ENCODE peak calls at places on chromosomes 2 and 18, in four cellular contexts. One of them, this sample, is unnamed.
A peak's percentile ranks its signal among the peaks of the same experiment; 100 is the strongest.

GRCh38 chr2:112646791-112647720 is 1.3 kb downstream of the SLC20A1 start:
- DNase-seq in CD8-positive, alpha-beta memory T cell: no peak
- DNase-seq in Caco-2: no peak
- DNase-seq in cardiac muscle cell: peak; percentile 27
- DNase-seq in this sample: no peak

GRCh38 chr2:86628091-86628522 is 4.4 kb upstream of the RNF103 start:
- DNase-seq in cardiac muscle cell: no peak
- DNase-seq in Caco-2: no peak
- DNase-seq in CD8-positive, alpha-beta memory T cell: no peak
- DNase-seq in this sample: peak; percentile 68

GRCh38 chr18:42901161-42901560 is 214.3 kb downstream of the RIT2 start:
- DNase-seq in cardiac muscle cell: no peak
- DNase-seq in Caco-2: no peak
- DNase-seq in CD8-positive, alpha-beta memory T cell: no peak
- DNase-seq in this sample: no peak

GRCh38 chr2:232951891-232952290 is 61.2 kb downstream of the NGEF start:
- DNase-seq in Caco-2: no peak
- DNase-seq in cardiac muscle cell: no peak
- DNase-seq in CD8-positive, alpha-beta memory T cell: no peak
- DNase-seq in this sample: no peak

GRCh38 chr18:67517224-67517765 is 775 bp upstream of the DSEL start:
- DNase-seq in cardiac muscle cell: peak; percentile 11
- DNase-seq in Caco-2: no peak
- DNase-seq in CD8-positive, alpha-beta memory T cell: no peak
- DNase-seq in this sample: no peak

GRCh38 chr2:65256088-65256487 is 28.5 kb downstream of the ACTR2 start:
- DNase-seq in cardiac muscle cell: no peak
- DNase-seq in CD8-positive, alpha-beta memory T cell: no peak
- DNase-seq in Caco-2: no peak
- DNase-seq in this sample: no peak

GRCh38 chr2:163255086-163255485 is 416.5 kb upstream of the KCNH7 start:
- DNase-seq in cardiac muscle cell: no peak
- DNase-seq in CD8-positive, alpha-beta memory T cell: no peak
- DNase-seq in Caco-2: no peak
- DNase-seq in this sample: no peak

GRCh38 chr2:11558206-11558886 is 24.5 kb downstream of the GREB1 start:
- DNase-seq in CD8-positive, alpha-beta memory T cell: no peak
- DNase-seq in Caco-2: no peak
- DNase-seq in cardiac muscle cell: peak; percentile 88
- DNase-seq in this sample: no peak

GRCh38 chr2:9205963-9206948 is at the start of gene ASAP2:
- DNase-seq in cardiac muscle cell: peak; percentile 87
- DNase-seq in Caco-2: peak; percentile 65
- DNase-seq in CD8-positive, alpha-beta memory T cell: peak; percentile 16
- DNase-seq in this sample: peak; percentile 74

GRCh38 chr18:23971656-23972230 is 42.8 kb upstream of the TTC39C start:
- DNase-seq in CD8-positive, alpha-beta memory T cell: no peak
- DNase-seq in cardiac muscle cell: no peak
- DNase-seq in Caco-2: no peak
- DNase-seq in this sample: no peak

DNA sequence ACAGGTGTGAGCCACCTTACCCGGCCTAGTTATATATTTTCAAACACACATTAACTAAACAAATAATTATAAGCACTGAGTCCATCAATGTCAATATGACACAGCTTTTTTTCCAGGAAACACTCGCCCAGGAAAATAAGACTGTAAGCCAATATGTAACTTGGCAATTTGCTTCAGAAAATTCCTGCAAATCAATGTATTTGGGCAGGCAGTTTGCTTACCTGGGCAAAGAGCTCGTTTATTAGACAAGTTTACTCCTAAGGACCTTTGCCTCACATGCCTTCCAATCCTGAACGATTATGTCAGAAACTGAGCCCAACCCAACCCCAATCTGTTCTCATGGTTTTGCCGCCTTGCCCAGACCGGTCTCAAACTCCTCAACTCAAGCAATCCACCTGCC is 34.7 kb upstream of the NDUFV2 start:
- DNase-seq in Caco-2: no peak
- DNase-seq in cardiac muscle cell: no peak
- DNase-seq in CD8-positive, alpha-beta memory T cell: no peak
- DNase-seq in this sample: peak; percentile 14
- H3K4me1 ChIP-seq in Caco-2: no peaks in the 10 kb centered on the region
- H3K4me1 ChIP-seq in cardiac muscle cell: no peaks in the 10 kb centered on the region
- H3K4me1 ChIP-seq in CD8-positive, alpha-beta memory T cell: no peaks in the 10 kb centered on the region
- H3K4me1 ChIP-seq in this sample: no peaks in the 10 kb centered on the region

DNA sequence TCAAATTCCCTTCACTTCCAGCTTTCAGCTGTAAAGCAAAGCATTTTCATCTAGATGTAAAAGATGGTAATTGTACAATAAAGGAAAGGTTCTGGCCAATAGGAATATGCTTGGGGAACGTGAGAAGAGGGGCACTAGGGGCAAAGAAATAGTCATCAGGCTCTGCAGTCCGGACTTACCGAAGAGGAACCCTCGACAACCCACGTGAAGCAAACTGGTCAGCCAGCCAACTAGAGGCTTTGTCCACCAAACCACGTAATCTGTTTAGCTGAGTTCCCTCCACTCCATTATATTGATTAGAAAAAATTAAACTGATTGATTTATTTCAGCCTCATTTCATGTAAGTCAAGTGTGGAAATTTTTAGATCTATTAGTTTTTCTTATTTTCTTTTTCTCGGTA is 300.4 kb upstream of the FANCL start:
- DNase-seq in Caco-2: no peak
- DNase-seq in cardiac muscle cell: no peak
- DNase-seq in CD8-positive, alpha-beta memory T cell: no peak
- DNase-seq in this sample: no peak
- H3K9me3 ChIP-seq in Caco-2: no peaks in the 10 kb centered on the region
- H3K9me3 ChIP-seq in cardiac muscle cell: no peaks in the 10 kb centered on the region
- H3K9me3 ChIP-seq in CD8-positive, alpha-beta memory T cell: no peaks in the 10 kb centered on the region
- H3K9me3 ChIP-seq in this sample: no peaks in the 10 kb centered on the region

GRCh38 chr2:73977466-73977865 is 7.2 kb upstream of the TET3 start:
- DNase-seq in CD8-positive, alpha-beta memory T cell: no peak
- DNase-seq in cardiac muscle cell: no peak
- DNase-seq in Caco-2: no peak
- DNase-seq in this sample: no peak
- H3K4me1 ChIP-seq in CD8-positive, alpha-beta memory T cell: peaks cover 50% of the 10 kb centered on the region
- H3K4me1 ChIP-seq in cardiac muscle cell: peaks cover 18% of the 10 kb centered on the region
- H3K4me1 ChIP-seq in Caco-2: peaks cover 25% of the 10 kb centered on the region
- H3K4me1 ChIP-seq in this sample: peaks cover 4% of the 10 kb centered on the region

GRCh38 chr2:239832995-239833727 is 192.0 kb downstream of the NDUFA10 start:
- DNase-seq in CD8-positive, alpha-beta memory T cell: no peak
- DNase-seq in Caco-2: no peak
- DNase-seq in cardiac muscle cell: no peak
- DNase-seq in this sample: no peak
- H3K9me3 ChIP-seq in CD8-positive, alpha-beta memory T cell: no peaks in the 10 kb centered on the region
- H3K9me3 ChIP-seq in Caco-2: no peaks in the 10 kb centered on the region
- H3K9me3 ChIP-seq in cardiac muscle cell: no peaks in the 10 kb centered on the region
- H3K9me3 ChIP-seq in this sample: no peaks in the 10 kb centered on the region

GRCh38 chr2:234690569-234691225 is 193.8 kb upstream of the ARL4C start:
- DNase-seq in CD8-positive, alpha-beta memory T cell: no peak
- DNase-seq in Caco-2: no peak
- DNase-seq in cardiac muscle cell: no peak
- DNase-seq in this sample: no peak

GRCh38 chr2:234691226-234691600 is 194.3 kb upstream of the ARL4C start:
- DNase-seq in Caco-2: no peak
- DNase-seq in CD8-positive, alpha-beta memory T cell: no peak
- DNase-seq in cardiac muscle cell: no peak
- DNase-seq in this sample: no peak

GRCh38 chr2:234687718-234688475 is 191.0 kb upstream of the ARL4C start:
- DNase-seq in CD8-positive, alpha-beta memory T cell: no peak
- DNase-seq in cardiac muscle cell: no peak
- DNase-seq in Caco-2: no peak
- DNase-seq in this sample: no peak

GRCh38 chr2:234691968-234692955 is 195.4 kb upstream of the ARL4C start:
- DNase-seq in cardiac muscle cell: no peak
- DNase-seq in CD8-positive, alpha-beta memory T cell: no peak
- DNase-seq in Caco-2: no peak
- DNase-seq in this sample: no peak

DNA sequence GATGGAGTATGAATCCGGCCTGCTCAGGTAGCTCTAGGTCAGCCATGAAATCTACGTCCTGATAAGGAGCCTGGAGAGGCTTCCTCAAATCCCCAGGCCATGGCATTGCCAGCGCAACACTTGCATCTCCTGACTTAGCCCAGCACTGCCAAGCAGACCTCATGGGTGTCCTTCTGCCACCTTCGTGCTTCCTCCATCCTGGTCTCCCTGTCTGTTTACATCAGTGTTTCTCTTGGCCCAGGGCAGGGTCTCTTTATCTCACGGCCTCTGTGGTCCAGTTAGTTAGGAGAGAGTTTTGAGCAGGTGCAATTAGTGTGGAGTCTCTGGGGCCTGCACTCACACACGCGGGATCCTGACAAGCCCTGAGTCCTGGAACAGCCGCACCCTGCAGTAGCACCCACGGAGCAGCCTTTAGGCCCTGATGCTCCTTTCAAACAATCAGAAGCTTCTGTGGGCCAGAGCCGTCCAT is 193.1 kb upstream of the ARL4C start:
- DNase-seq in CD8-positive, alpha-beta memory T cell: no peak
- DNase-seq in cardiac muscle cell: no peak
- DNase-seq in Caco-2: no peak
- DNase-seq in this sample: no peak
- H3K4me1 ChIP-seq in CD8-positive, alpha-beta memory T cell: no peaks in the 10 kb centered on the region
- H3K4me1 ChIP-seq in cardiac muscle cell: no peaks in the 10 kb centered on the region
- H3K4me1 ChIP-seq in Caco-2: peaks cover 19% of the 10 kb centered on the region
- H3K4me1 ChIP-seq in this sample: no peaks in the 10 kb centered on the region

GRCh38 chr2:71589763-71590162 is 136.4 kb downstream of the DYSF start:
- DNase-seq in Caco-2: no peak
- DNase-seq in CD8-positive, alpha-beta memory T cell: no peak
- DNase-seq in cardiac muscle cell: peak; percentile 44
- DNase-seq in this sample: no peak

GRCh38 chr2:71588497-71588896 is 135.1 kb downstream of the DYSF start:
- DNase-seq in CD8-positive, alpha-beta memory T cell: no peak
- DNase-seq in Caco-2: no peak
- DNase-seq in cardiac muscle cell: no peak
- DNase-seq in this sample: no peak

GRCh38 chr2:71583876-71584275 is 130.5 kb downstream of the DYSF start:
- DNase-seq in cardiac muscle cell: no peak
- DNase-seq in Caco-2: no peak
- DNase-seq in CD8-positive, alpha-beta memory T cell: no peak
- DNase-seq in this sample: no peak

GRCh38 chr2:71587509-71588073 is 134.2 kb downstream of the DYSF start:
- DNase-seq in CD8-positive, alpha-beta memory T cell: no peak
- DNase-seq in Caco-2: no peak
- DNase-seq in cardiac muscle cell: no peak
- DNase-seq in this sample: no peak

DNA sequence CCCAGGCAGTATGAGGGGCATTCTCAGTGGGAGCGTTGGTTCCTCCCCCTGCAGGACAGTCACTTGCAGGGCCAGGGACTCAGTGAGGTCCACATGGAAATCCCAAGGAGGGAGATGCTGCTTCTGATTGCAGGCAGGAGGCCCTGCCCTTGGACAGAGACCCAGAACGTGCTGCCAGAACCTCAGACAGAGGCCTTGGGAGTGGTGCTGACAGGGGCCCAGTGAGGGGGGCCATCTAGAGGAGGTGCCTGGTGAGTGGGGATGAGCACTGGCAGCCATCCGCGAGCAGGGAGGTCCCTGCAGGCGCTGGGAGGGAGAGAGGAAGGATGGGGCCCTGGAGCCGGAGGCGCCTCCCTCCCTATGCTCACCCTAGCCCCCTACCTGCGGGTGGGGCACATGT is 133.1 kb downstream of the DYSF start:
- DNase-seq in CD8-positive, alpha-beta memory T cell: no peak
- DNase-seq in Caco-2: no peak
- DNase-seq in cardiac muscle cell: no peak
- DNase-seq in this sample: no peak
- H3K9me3 ChIP-seq in CD8-positive, alpha-beta memory T cell: no peaks in the 10 kb centered on the region
- H3K9me3 ChIP-seq in Caco-2: no peaks in the 10 kb centered on the region
- H3K9me3 ChIP-seq in cardiac muscle cell: no peaks in the 10 kb centered on the region
- H3K9me3 ChIP-seq in this sample: no peaks in the 10 kb centered on the region

GRCh38 chr18:74498712-74499629 is 2.8 kb downstream of the CNDP2 start:
- DNase-seq in cardiac muscle cell: no peak
- DNase-seq in Caco-2: no peak
- DNase-seq in CD8-positive, alpha-beta memory T cell: peak; percentile 79
- DNase-seq in this sample: peak; percentile 55
- H3K4me1 ChIP-seq in cardiac muscle cell: peaks cover 5% of the 10 kb centered on the region
- H3K4me1 ChIP-seq in Caco-2: no peaks in the 10 kb centered on the region
- H3K4me1 ChIP-seq in CD8-positive, alpha-beta memory T cell: peaks cover 40% of the 10 kb centered on the region
- H3K4me1 ChIP-seq in this sample: peaks cover 8% of the 10 kb centered on the region

DNA sequence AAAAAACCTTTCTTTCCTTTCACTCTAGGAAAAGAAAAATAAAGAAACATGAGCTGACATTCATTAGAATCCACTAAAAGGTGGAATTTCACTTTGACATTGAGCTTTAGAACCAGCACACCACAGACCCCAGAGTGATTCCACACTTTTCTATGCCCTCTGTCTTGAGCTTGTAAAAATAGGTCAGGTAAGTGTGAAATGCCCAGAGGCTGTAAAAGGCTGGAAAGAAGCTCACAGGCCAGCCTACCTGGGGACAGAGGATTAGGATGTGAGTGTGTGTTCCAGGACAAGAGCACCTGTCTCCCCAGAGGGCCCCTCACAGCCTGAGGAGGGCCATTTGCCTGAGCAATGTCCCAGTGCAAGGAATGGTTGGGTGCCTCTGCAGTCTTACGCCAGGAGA is 56.3 kb upstream of the MYO3B start:
- DNase-seq in cardiac muscle cell: no peak
- DNase-seq in Caco-2: no peak
- DNase-seq in CD8-positive, alpha-beta memory T cell: no peak
- DNase-seq in this sample: no peak
- H3K9me3 ChIP-seq in cardiac muscle cell: no peaks in the 10 kb centered on the region
- H3K9me3 ChIP-seq in Caco-2: peaks cover 34% of the 10 kb centered on the region
- H3K9me3 ChIP-seq in CD8-positive, alpha-beta memory T cell: no peaks in the 10 kb centered on the region
- H3K9me3 ChIP-seq in this sample: no peaks in the 10 kb centered on the region

DNA sequence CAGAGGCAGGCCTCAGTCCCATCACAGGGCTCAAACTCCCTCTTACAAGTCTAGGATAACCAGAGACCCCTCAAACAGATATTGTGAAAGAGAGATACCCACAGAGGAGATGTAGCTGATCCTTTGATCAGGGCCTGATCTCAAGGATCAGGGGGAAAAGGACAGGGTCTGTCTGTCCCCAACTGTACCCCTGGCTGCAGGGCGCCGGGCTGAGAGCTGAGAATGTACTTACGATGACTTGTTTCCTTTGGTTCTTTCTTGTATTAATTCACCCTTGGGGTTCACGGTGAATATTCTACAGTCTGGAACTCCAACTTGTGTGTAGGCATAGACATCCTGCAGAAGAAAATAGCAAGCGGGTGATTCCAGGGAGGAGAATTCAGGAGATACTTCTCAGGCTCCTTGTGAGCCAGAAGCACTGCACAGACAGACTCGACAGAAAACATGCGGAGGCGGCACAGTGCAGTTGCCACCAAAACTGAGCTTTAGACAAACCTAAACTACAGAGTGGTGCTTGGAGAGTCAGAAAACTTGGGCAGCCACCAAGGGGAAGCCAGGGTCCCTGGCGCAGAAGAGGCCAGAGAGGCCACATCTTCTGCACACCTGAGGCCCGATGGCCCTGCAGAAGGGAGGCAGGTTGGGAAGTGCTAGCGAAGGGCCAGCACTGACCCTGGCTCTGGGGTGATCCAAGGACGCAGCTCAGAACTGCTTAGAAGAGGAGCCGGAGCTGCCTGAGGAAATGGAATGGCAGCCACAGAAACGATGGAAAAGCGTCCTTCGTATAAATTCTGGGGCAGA is 73.9 kb downstream of the EMILIN2 start:
- DNase-seq in cardiac muscle cell: no peak
- DNase-seq in CD8-positive, alpha-beta memory T cell: no peak
- DNase-seq in Caco-2: no peak
- DNase-seq in this sample: no peak
- H3K4me1 ChIP-seq in cardiac muscle cell: no peaks in the 10 kb centered on the region
- H3K4me1 ChIP-seq in CD8-positive, alpha-beta memory T cell: no peaks in the 10 kb centered on the region
- H3K4me1 ChIP-seq in Caco-2: no peaks in the 10 kb centered on the region
- H3K4me1 ChIP-seq in this sample: no peaks in the 10 kb centered on the region

GRCh38 chr2:36473230-36473629 is 117.7 kb downstream of the CRIM1 start:
- DNase-seq in CD8-positive, alpha-beta memory T cell: no peak
- DNase-seq in cardiac muscle cell: no peak
- DNase-seq in Caco-2: no peak
- DNase-seq in this sample: no peak
- H3K9me3 ChIP-seq in CD8-positive, alpha-beta memory T cell: peaks cover 18% of the 10 kb centered on the region
- H3K9me3 ChIP-seq in cardiac muscle cell: no peaks in the 10 kb centered on the region
- H3K9me3 ChIP-seq in Caco-2: peaks cover 31% of the 10 kb centered on the region
- H3K9me3 ChIP-seq in this sample: no peaks in the 10 kb centered on the region

This sample was measured in small intestine.